ENCODE peak calls at places on chromosomes 1 and 21, in six cellular contexts. One of them, this sample, is unnamed.

GRCh38 chr21:16965424-16965823 is 547.4 kb upstream of the CXADR start:
- DNase-seq in WTC11: no peak
- DNase-seq in HepG2: no peak
- DNase-seq in H1: no peak
- DNase-seq in GM23338: no peak
- DNase-seq in GM12878: no peak
- DNase-seq in this sample: no peak

GRCh38 chr21:33115586-33116541 is 45.9 kb downstream of the OLIG1 start:
- DNase-seq in GM12878: no peak
- DNase-seq in WTC11: no peak
- DNase-seq in HepG2: no peak
- DNase-seq in H1: no peak
- DNase-seq in GM23338: no peak
- DNase-seq in this sample: no peak

GRCh38 chr1:29398431-29398830 is 162.1 kb downstream of the PTPRU start:
- DNase-seq in H1: no peak
- DNase-seq in GM23338: no peak
- DNase-seq in GM12878: no peak
- DNase-seq in WTC11: no peak
- DNase-seq in HepG2: no peak
- DNase-seq in this sample: no peak

GRCh38 chr21:37257967-37258877 is 8.9 kb downstream of the VPS26C start:
- DNase-seq in WTC11: peak; percentile 75
- DNase-seq in GM12878: peak; percentile 87
- DNase-seq in HepG2: peak; percentile 84
- DNase-seq in GM23338: peak; percentile 93
- DNase-seq in H1: no peak
- DNase-seq in this sample: no peak

GRCh38 chr21:39079617-39080016 is 103.6 kb downstream of the PSMG1 start:
- DNase-seq in HepG2: peak; percentile 73
- DNase-seq in GM12878: no peak
- DNase-seq in WTC11: no peak
- DNase-seq in H1: no peak
- DNase-seq in GM23338: no peak
- DNase-seq in this sample: no peak

GRCh38 chr1:25624155-25624554 is 7.6 kb downstream of the MAN1C1 start:
- DNase-seq in WTC11: no peak
- DNase-seq in GM23338: no peak
- DNase-seq in H1: no peak
- DNase-seq in HepG2: no peak
- DNase-seq in GM12878: no peak
- DNase-seq in this sample: no peak

GRCh38 chr1:27876341-27877114 is 4.2 kb downstream of the THEMIS2 start:
- DNase-seq in WTC11: no peak
- DNase-seq in HepG2: no peak
- DNase-seq in GM12878: no peak
- DNase-seq in GM23338: no peak
- DNase-seq in H1: no peak
- DNase-seq in this sample: no peak

GRCh38 chr1:205541161-205541886 is 36.9 kb downstream of the CDK18 start:
- DNase-seq in WTC11: no peak
- DNase-seq in HepG2: no peak
- DNase-seq in GM12878: no peak
- DNase-seq in GM23338: no peak
- DNase-seq in H1: no peak
- DNase-seq in this sample: no peak

GRCh38 chr1:227899141-227899819 is 48.5 kb downstream of the WNT9A start:
- DNase-seq in GM23338: no peak
- DNase-seq in H1: no peak
- DNase-seq in GM12878: no peak
- DNase-seq in HepG2: no peak
- DNase-seq in WTC11: no peak
- DNase-seq in this sample: no peak

GRCh38 chr1:206609229-206609991 is 2.9 kb downstream of the EIF2D start:
- DNase-seq in H1: no peak
- DNase-seq in GM23338: no peak
- DNase-seq in HepG2: no peak
- DNase-seq in GM12878: peak; percentile 71
- DNase-seq in WTC11: no peak
- DNase-seq in this sample: no peak

GRCh38 chr1:30718636-30719405 is 4.6 kb downstream of the MATN1 start:
- DNase-seq in GM12878: peak; percentile 71
- DNase-seq in H1: no peak
- DNase-seq in GM23338: peak; percentile 79
- DNase-seq in HepG2: peak; percentile 84
- DNase-seq in WTC11: peak; percentile 92
- DNase-seq in this sample: peak; percentile 81

GRCh38 chr1:112445591-112445990 is 49.6 kb downstream of the CTTNBP2NL start:
- DNase-seq in WTC11: no peak
- DNase-seq in GM23338: no peak
- DNase-seq in GM12878: no peak
- DNase-seq in HepG2: no peak
- DNase-seq in H1: no peak
- DNase-seq in this sample: no peak

GRCh38 chr1:44406761-44407429 is 1.8 kb downstream of the RNF220 start:
- DNase-seq in GM12878: no peak
- DNase-seq in H1: no peak
- DNase-seq in WTC11: peak; percentile 31
- DNase-seq in HepG2: no peak
- DNase-seq in GM23338: peak; percentile 52
- DNase-seq in this sample: no peak

GRCh38 chr1:167991546-167991945 is 54.7 kb upstream of the MPC2 start:
- DNase-seq in HepG2: no peak
- DNase-seq in H1: no peak
- DNase-seq in GM23338: no peak
- DNase-seq in GM12878: no peak
- DNase-seq in WTC11: no peak
- DNase-seq in this sample: no peak

GRCh38 chr1:192256674-192257334 is 60.0 kb upstream of the RGS21 start:
- DNase-seq in H1: no peak
- DNase-seq in WTC11: no peak
- DNase-seq in HepG2: no peak
- DNase-seq in GM23338: no peak
- DNase-seq in GM12878: no peak
- DNase-seq in this sample: peak; percentile 14

GRCh38 chr1:230084408-230085177 is 17.6 kb downstream of the GALNT2 start:
- DNase-seq in HepG2: peak; percentile 59
- DNase-seq in WTC11: no peak
- DNase-seq in H1: no peak
- DNase-seq in GM23338: no peak
- DNase-seq in GM12878: no peak
- DNase-seq in this sample: no peak

GRCh38 chr21:33022828-33023573 is 2.7 kb upstream of the OLIG2 start:
- DNase-seq in GM23338: peak; percentile 55
- DNase-seq in H1: no peak
- DNase-seq in WTC11: no peak
- DNase-seq in HepG2: no peak
- DNase-seq in GM12878: no peak
- DNase-seq in this sample: no peak

GRCh38 chr1:163205513-163205912 is 2.8 kb upstream of the RGS5 start:
- DNase-seq in GM12878: no peak
- DNase-seq in H1: no peak
- DNase-seq in GM23338: no peak
- DNase-seq in WTC11: no peak
- DNase-seq in HepG2: no peak
- DNase-seq in this sample: no peak

GRCh38 chr1:174262747-174263241 is 103.5 kb downstream of the RABGAP1L start:
- DNase-seq in WTC11: no peak
- DNase-seq in H1: no peak
- DNase-seq in GM23338: peak; percentile 73
- DNase-seq in HepG2: peak; percentile 46
- DNase-seq in GM12878: peak; percentile 11
- DNase-seq in this sample: peak; percentile 50

GRCh38 chr1:225772848-225773247 is 4.8 kb upstream of the SRP9 start:
- DNase-seq in H1: no peak
- DNase-seq in GM23338: no peak
- DNase-seq in HepG2: no peak
- DNase-seq in WTC11: no peak
- DNase-seq in GM12878: no peak
- DNase-seq in this sample: no peak

GRCh38 chr21:42508371-42508770 is 5.3 kb upstream of the SLC37A1 start:
- DNase-seq in HepG2: no peak
- DNase-seq in WTC11: no peak
- DNase-seq in GM23338: no peak
- DNase-seq in GM12878: no peak
- DNase-seq in H1: no peak
- DNase-seq in this sample: no peak

GRCh38 chr1:78333426-78334012 is 157.3 kb upstream of the PTGFR start:
- DNase-seq in GM12878: no peak
- DNase-seq in HepG2: peak; percentile 16
- DNase-seq in GM23338: peak; percentile 52
- DNase-seq in H1: no peak
- DNase-seq in WTC11: no peak
- DNase-seq in this sample: peak; percentile 12

GRCh38 chr1:77996734-77997133 is 8.0 kb upstream of the DNAJB4 start:
- DNase-seq in HepG2: no peak
- DNase-seq in GM12878: no peak
- DNase-seq in WTC11: no peak
- DNase-seq in GM23338: no peak
- DNase-seq in H1: no peak
- DNase-seq in this sample: no peak

GRCh38 chr21:45577806-45578801 is 35.9 kb upstream of the SLC19A1 start:
- DNase-seq in HepG2: peak; percentile 30
- DNase-seq in WTC11: peak; percentile 10
- DNase-seq in GM23338: no peak
- DNase-seq in H1: no peak
- DNase-seq in GM12878: no peak
- DNase-seq in this sample: no peak

GRCh38 chr21:42833439-42833815 is 45.9 kb downstream of the WDR4 start:
- DNase-seq in GM23338: peak; percentile 47
- DNase-seq in WTC11: peak; percentile 25
- DNase-seq in H1: no peak
- DNase-seq in GM12878: peak; percentile 20
- DNase-seq in HepG2: peak; percentile 25
- DNase-seq in this sample: peak; percentile 66

GRCh38 chr1:23684415-23684814 is 7.2 kb upstream of the RPL11 start:
- DNase-seq in H1: no peak
- DNase-seq in WTC11: no peak
- DNase-seq in GM23338: no peak
- DNase-seq in HepG2: no peak
- DNase-seq in GM12878: no peak
- DNase-seq in this sample: no peak

GRCh38 chr1:25820247-25821111 is 725 bp downstream of the MTFR1L start:
- DNase-seq in WTC11: peak; percentile 47
- DNase-seq in H1: no peak
- DNase-seq in GM12878: peak; percentile 50
- DNase-seq in HepG2: peak; percentile 69
- DNase-seq in GM23338: peak; percentile 80
- DNase-seq in this sample: peak; percentile 89

GRCh38 chr1:18360251-18360650 is 120.5 kb upstream of the KLHDC7A start:
- DNase-seq in GM12878: no peak
- DNase-seq in HepG2: no peak
- DNase-seq in WTC11: no peak
- DNase-seq in GM23338: no peak
- DNase-seq in H1: no peak
- DNase-seq in this sample: no peak
- TF ChIP-seq CREB1 in GM12878: no peak
- TF ChIP-seq CREB1 in HepG2: no peak
- TF ChIP-seq CREB1 in WTC11: no peak
- TF ChIP-seq CREB1 in GM23338: no peak
- TF ChIP-seq CREB1 in H1: no peak
- TF ChIP-seq CREB1 in this sample: no peak

GRCh38 chr1:66296901-66297300 is 237.1 kb upstream of the SGIP1 start:
- DNase-seq in GM12878: no peak
- DNase-seq in GM23338: no peak
- DNase-seq in HepG2: no peak
- DNase-seq in H1: no peak
- DNase-seq in WTC11: no peak
- DNase-seq in this sample: no peak
- TF ChIP-seq CREB1 in GM12878: no peak
- TF ChIP-seq CREB1 in GM23338: no peak
- TF ChIP-seq CREB1 in HepG2: no peak
- TF ChIP-seq CREB1 in H1: no peak
- TF ChIP-seq CREB1 in WTC11: no peak
- TF ChIP-seq CREB1 in this sample: no peak

DNA sequence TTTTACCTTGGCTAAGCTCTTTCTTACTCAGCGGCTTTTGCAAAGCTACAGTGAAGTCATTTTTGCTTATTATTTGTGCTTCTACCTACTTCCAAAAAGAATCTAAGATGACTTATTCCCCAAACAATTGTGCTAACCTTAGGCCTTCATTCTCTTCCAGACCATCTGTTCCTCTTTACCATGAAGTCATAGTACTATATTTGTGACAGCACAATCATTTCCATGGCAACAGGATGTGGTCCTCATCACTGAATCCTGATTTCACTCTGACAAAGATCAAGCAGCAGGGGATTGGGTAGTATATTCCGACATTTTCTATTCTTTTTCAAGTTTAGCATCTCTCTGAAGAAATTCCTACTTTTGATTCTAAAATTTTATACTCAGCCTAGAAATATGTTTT is 24.8 kb upstream of the NMNAT2 start:
- DNase-seq in GM23338: no peak
- DNase-seq in HepG2: no peak
- DNase-seq in H1: no peak
- DNase-seq in WTC11: no peak
- DNase-seq in GM12878: no peak
- DNase-seq in this sample: no peak
- TF ChIP-seq CREB1 in GM23338: no peak
- TF ChIP-seq CREB1 in HepG2: no peak
- TF ChIP-seq CREB1 in H1: no peak
- TF ChIP-seq CREB1 in WTC11: no peak
- TF ChIP-seq CREB1 in GM12878: no peak
- TF ChIP-seq CREB1 in this sample: no peak

DNA sequence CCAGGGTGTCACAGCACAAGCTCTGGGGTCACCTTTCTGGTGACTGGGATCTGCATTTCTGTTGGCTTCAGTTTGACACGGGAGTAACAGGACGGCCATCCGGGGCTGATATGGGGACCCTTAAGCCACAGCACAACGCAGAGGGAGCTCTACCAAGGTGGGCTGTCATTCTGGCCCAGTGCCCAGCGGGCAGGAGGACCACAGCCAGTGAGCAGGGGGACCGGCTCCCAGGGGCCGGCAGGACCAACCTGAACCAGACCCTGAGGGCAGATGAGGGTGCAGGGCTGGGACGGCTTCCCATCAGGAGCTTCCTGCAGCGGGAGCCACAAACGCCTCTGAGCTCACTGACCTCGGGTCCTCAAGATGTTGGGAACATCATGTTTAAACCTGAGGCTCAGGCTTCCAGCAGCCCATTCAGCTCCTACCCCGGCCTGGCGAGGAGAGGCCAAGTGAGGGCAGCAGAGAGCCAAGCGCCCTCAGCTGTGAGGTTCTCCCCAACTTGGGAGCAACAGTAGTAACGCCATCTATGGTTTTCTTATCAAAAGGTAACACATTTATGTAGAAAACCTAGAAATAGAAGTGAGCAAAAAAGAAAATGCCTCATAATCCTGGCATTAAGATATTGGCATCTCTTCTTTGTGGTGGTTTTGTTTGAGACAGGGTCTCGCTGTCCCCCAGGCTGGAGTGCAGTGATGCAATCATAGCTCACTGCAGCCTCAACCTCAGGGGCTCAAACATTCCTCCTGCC is 26.8 kb downstream of the TMEM201 start:
- DNase-seq in GM23338: peak; percentile 91
- DNase-seq in HepG2: peak; percentile 35
- DNase-seq in GM12878: no peak
- DNase-seq in H1: peak; percentile 59
- DNase-seq in WTC11: peak; percentile 85
- DNase-seq in this sample: peak; percentile 79
- TF ChIP-seq CREB1 in GM23338: no peak
- TF ChIP-seq CREB1 in HepG2: no peak
- TF ChIP-seq CREB1 in GM12878: no peak
- TF ChIP-seq CREB1 in H1: no peak
- TF ChIP-seq CREB1 in WTC11: no peak
- TF ChIP-seq CREB1 in this sample: no peak